ENCODE peak calls at places on chromosomes 11 and 22, in seven cellular contexts. H, A, P, I, M, W and D are unnamed samples.

GRCh38 chr22:37455896-37456295 is 28.6 kb upstream of the ELFN2 start:
- DNase-seq in H (no peak), A (no peak), P (no peak), I (no peak), M (no peak), W (no peak), D (no peak)

GRCh38 chr11:62592989-62593421 is 1.7 kb upstream of the TUT1 start:
- DNase-seq in H (no peak), A (no peak), P (no peak), I (no peak), M (no peak), W (no peak), D (no peak)

GRCh38 chr22:37051629-37052385 is at the start of gene KCTD17:
- DNase-seq in H (peak; percentile 64), A (peak; percentile 49), P (peak; percentile 82), I (peak; percentile 65), M (peak; percentile 56), W (peak; percentile 32), D (peak; percentile 82)

GRCh38 chr22:37454857-37455686 is 27.8 kb upstream of the ELFN2 start:
- DNase-seq in H (no peak), A (peak; percentile 43), P (peak; percentile 91), I (no peak), M (peak; percentile 39), W (no peak), D (no peak)

GRCh38 chr22:45934659-45935341 is 42.2 kb downstream of the WNT7B start:
- DNase-seq in H (peak; percentile 57), A (peak; percentile 56), P (peak; percentile 62), I (peak; percentile 24), M (peak; percentile 39), W (no peak), D (no peak)

GRCh38 chr11:65241134-65241533 is 20.6 kb upstream of the POLA2 start:
- DNase-seq in H (no peak), A (no peak), P (no peak), I (no peak), M (no peak), W (no peak), D (no peak)

GRCh38 chr11:70048279-70049024 is 29.7 kb upstream of the ANO1 start:
- DNase-seq in H (no peak), A (no peak), P (no peak), I (no peak), M (no peak), W (peak; percentile 92), D (peak; percentile 24)

GRCh38 chr11:58924230-58924629 is 15.1 kb upstream of the GLYATL1 start:
- DNase-seq in H (no peak), A (no peak), P (no peak), I (no peak), M (no peak), W (no peak), D (no peak)

GRCh38 chr11:12116425-12117032 is 6.1 kb downstream of the MICAL2 start:
- DNase-seq in H (no peak), A (no peak), P (no peak), I (no peak), M (no peak), W (no peak), D (no peak)

GRCh38 chr11:9765320-9766101 is 101.6 kb downstream of the SWAP70 start:
- DNase-seq in H (no peak), A (peak; percentile 56), P (peak; percentile 97), I (peak; percentile 74), M (peak; percentile 27), W (no peak), D (no peak)

GRCh38 chr11:45026835-45027234 is 76.2 kb upstream of the TP53I11 start:
- DNase-seq in H (no peak), A (no peak), P (no peak), I (no peak), M (no peak), W (no peak), D (no peak)

GRCh38 chr11:77191429-77191822 is 63.4 kb downstream of the MYO7A start:
- DNase-seq in H (no peak), A (no peak), P (no peak), I (no peak), M (peak; percentile 33), W (no peak), D (no peak)

GRCh38 chr11:61577383-61578118 is 3.3 kb downstream of the SYT7 start:
- DNase-seq in H (no peak), A (peak; percentile 31), P (no peak), I (peak; percentile 44), M (no peak), W (no peak), D (no peak)

GRCh38 chr11:45142241-45142885 is 4.1 kb upstream of the PRDM11 start:
- DNase-seq in H (no peak), A (no peak), P (peak; percentile 51), I (no peak), M (no peak), W (no peak), D (peak; percentile 15)

GRCh38 chr11:83648610-83649467 is 362.7 kb upstream of the CCDC90B start:
- DNase-seq in H (no peak), A (no peak), P (no peak), I (no peak), M (no peak), W (no peak), D (no peak)

GRCh38 chr11:28838741-28839140 is 730.6 kb downstream of the METTL15 start:
- DNase-seq in H (no peak), A (no peak), P (peak; percentile 61), I (no peak), M (no peak), W (no peak), D (no peak)

GRCh38 chr11:27914080-27914479 is 193.9 kb downstream of the KIF18A start:
- DNase-seq in H (no peak), A (no peak), P (no peak), I (no peak), M (no peak), W (no peak), D (no peak)

GRCh38 chr11:126339866-126340434 is 15.5 kb upstream of the ST3GAL4 start:
- DNase-seq in H (no peak), A (peak; percentile 72), P (peak; percentile 69), I (peak; percentile 78), M (peak; percentile 41), W (no peak), D (no peak)

GRCh38 chr11:31419138-31419537 is 49.5 kb downstream of the DNAJC24 start:
- DNase-seq in H (no peak), A (no peak), P (no peak), I (no peak), M (no peak), W (no peak), D (no peak)

GRCh38 chr11:129061466-129062194 is 119.0 kb upstream of the TP53AIP1 start:
- DNase-seq in H (no peak), A (peak; percentile 30), P (peak; percentile 54), I (no peak), M (no peak), W (no peak), D (no peak)

GRCh38 chr11:109993786-109994185 is 99.4 kb upstream of the ZC3H12C start:
- DNase-seq in H (no peak), A (no peak), P (peak; percentile 16), I (no peak), M (no peak), W (no peak), D (no peak)

GRCh38 chr11:132466983-132467382 is 1065.3 kb downstream of the OPCML start:
- DNase-seq in H (no peak), A (no peak), P (peak; percentile 14), I (no peak), M (no peak), W (no peak), D (no peak)

GRCh38 chr22:16958475-16958874 is 49.5 kb downstream of the GAB4 start:
- DNase-seq in H (no peak), A (no peak), P (no peak), I (no peak), M (no peak), W (no peak), D (no peak)

GRCh38 chr11:86087281-86087680 is 18.4 kb upstream of the PICALM start:
- DNase-seq in H (no peak), A (no peak), P (no peak), I (no peak), M (no peak), W (no peak), D (no peak)

GRCh38 chr11:102017029-102017428 is 30.2 kb upstream of the CFAP300 start:
- DNase-seq in H (no peak), A (no peak), P (no peak), I (no peak), M (no peak), W (no peak), D (no peak)

DNA sequence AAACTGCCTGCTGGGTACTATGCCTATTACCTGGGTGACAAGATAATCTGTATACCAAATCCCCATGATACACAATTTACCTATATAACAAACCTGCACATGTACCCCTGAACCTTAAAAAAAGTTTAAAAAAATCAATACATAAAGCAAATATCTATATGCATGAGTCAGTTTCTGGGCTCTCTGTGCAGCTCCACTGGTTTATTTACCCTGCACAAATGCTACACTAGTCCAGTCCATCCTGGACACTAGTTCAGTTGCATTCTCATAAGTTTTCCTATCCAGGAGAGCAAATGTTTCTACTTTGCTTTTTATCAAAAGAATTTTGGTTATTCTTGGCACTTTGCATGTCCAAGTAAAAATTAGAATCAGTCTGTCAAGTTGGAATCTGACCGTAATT is 99.8 kb upstream of the OLFML1 start:
- DNase-seq in H (no peak), A (no peak), P (no peak), I (no peak), M (no peak), W (no peak), D (no peak)
- H3K9me3 ChIP-seq in H (no peaks in the 10 kb centered on the region), A (no peaks in the 10 kb centered on the region), P (no peaks in the 10 kb centered on the region), I (no peaks in the 10 kb centered on the region), M (no peaks in the 10 kb centered on the region), W (no peaks in the 10 kb centered on the region), D (no peaks in the 10 kb centered on the region)

GRCh38 chr11:124674571-124674970 is 867 bp downstream of the SPA17 start:
- DNase-seq in H (no peak), A (no peak), P (no peak), I (no peak), M (no peak), W (no peak), D (no peak)

GRCh38 chr11:124670732-124671131 is 2.8 kb downstream of the SIAE start:
- DNase-seq in H (no peak), A (no peak), P (peak; percentile 62), I (no peak), M (no peak), W (no peak), D (no peak)

GRCh38 chr11:124674168-124674517 is 439 bp downstream of the SPA17 start:
- DNase-seq in H (no peak), A (no peak), P (no peak), I (no peak), M (no peak), W (no peak), D (peak; percentile 24)

GRCh38 chr11:124673333-124674167 is at the start of the genes SIAE and SPA17:
- DNase-seq in H (peak; percentile 95), A (peak; percentile 94), P (peak; percentile 98), I (peak; percentile 96), M (peak; percentile 96), W (peak; percentile 94), D (peak; percentile 96)

GRCh38 chr11:124672531-124673215 is 866 bp downstream of the SIAE start:
- DNase-seq in H (no peak), A (no peak), P (no peak), I (no peak), M (no peak), W (no peak), D (peak; percentile 32)
- H3K27ac ChIP-seq in H (no peak overlapping the region), A (peak overlapping the region; percentile 68), P (no peak overlapping the region), I (peak overlapping the region; percentile 61), M (no peak overlapping the region), W (peak overlapping the region; percentile 64), D (peak overlapping the region; percentile 91)

GRCh38 chr11:63795066-63795465 is 18.2 kb upstream of the SPINDOC start:
- DNase-seq in H (no peak), A (no peak), P (no peak), I (no peak), M (no peak), W (no peak), D (no peak)
- H3K9me3 ChIP-seq in H (no peaks in the 10 kb centered on the region), A (no peaks in the 10 kb centered on the region), P (no peaks in the 10 kb centered on the region), I (no peaks in the 10 kb centered on the region), M (no peaks in the 10 kb centered on the region), W (no peaks in the 10 kb centered on the region), D (no peaks in the 10 kb centered on the region)

GRCh38 chr22:26689553-26690301 is 32.3 kb downstream of the MIAT start:
- DNase-seq in H (no peak), A (no peak), P (no peak), I (no peak), M (no peak), W (no peak), D (no peak)
- H3K27ac ChIP-seq in H (no peak overlapping the region), A (no peak overlapping the region), P (no peak overlapping the region), I (no peak overlapping the region), M (no peak overlapping the region), W (no peak overlapping the region), D (no peak overlapping the region)